ENCODE peak calls at places on chromosomes 13 and 19, in seven cellular contexts. N, R, J, M, L, E and U are unnamed samples.

GRCh38 chr13:76871332-76871945 is 14.8 kb downstream of the KCTD12 start:
- DNase-seq in N (no peak), R (no peak), J (no peak), M (no peak), L (no peak), E (no peak), U (no peak)

GRCh38 chr19:35211545-35212230 is 16.9 kb downstream of the FAM187B start:
- DNase-seq in N (no peak), R (peak; percentile 70), J (no peak), M (peak; percentile 58), L (peak; percentile 33), E (peak; percentile 53), U (peak; percentile 34)

GRCh38 chr13:26021956-26022355 is 29.9 kb downstream of the SHISA2 start:
- DNase-seq in N (no peak), R (no peak), J (no peak), M (no peak), L (no peak), E (no peak), U (no peak)

GRCh38 chr13:23666576-23666975 is 96.4 kb downstream of the TNFRSF19 start:
- DNase-seq in N (no peak), R (no peak), J (no peak), M (no peak), L (no peak), E (no peak), U (no peak)

GRCh38 chr13:100203696-100204367 is 114.9 kb downstream of the PCCA start:
- DNase-seq in N (no peak), R (no peak), J (no peak), M (no peak), L (no peak), E (no peak), U (peak; percentile 18)

GRCh38 chr13:110329798-110330461 is 22.8 kb downstream of the COL4A2 start:
- DNase-seq in N (peak; percentile 39), R (no peak), J (no peak), M (no peak), L (no peak), E (no peak), U (no peak)

GRCh38 chr13:25756916-25757315 is 294.9 kb downstream of the SHISA2 start:
- DNase-seq in N (peak; percentile 45), R (no peak), J (no peak), M (no peak), L (no peak), E (no peak), U (no peak)

GRCh38 chr13:114110091-114110829 is 22.2 kb downstream of the RASA3 start:
- DNase-seq in N (peak; percentile 68), R (peak; percentile 78), J (no peak), M (no peak), L (no peak), E (no peak), U (no peak)

GRCh38 chr19:48954595-48955307 is at the start of gene BAX:
- DNase-seq in N (peak; percentile 99), R (peak; percentile 98), J (peak; percentile 99), M (peak; percentile 97), L (peak; percentile 97), E (peak; percentile 98), U (peak; percentile 98)

GRCh38 chr19:6734096-6734696 is 3.2 kb downstream of the GPR108 start:
- DNase-seq in N (no peak), R (peak; percentile 42), J (peak; percentile 17), M (no peak), L (no peak), E (no peak), U (no peak)

GRCh38 chr19:45809643-45810159 is 5.4 kb downstream of the RSPH6A start:
- DNase-seq in N (no peak), R (no peak), J (no peak), M (no peak), L (no peak), E (no peak), U (peak; percentile 36)

GRCh38 chr13:76965759-76966421 is 17.6 kb downstream of the ACOD1 start:
- DNase-seq in N (no peak), R (no peak), J (peak; percentile 71), M (peak; percentile 57), L (peak; percentile 55), E (peak; percentile 29), U (no peak)

GRCh38 chr13:46389985-46390384 is 2.9 kb upstream of the RUBCNL start:
- DNase-seq in N (peak; percentile 60), R (peak; percentile 50), J (no peak), M (peak; percentile 29), L (peak; percentile 18), E (peak; percentile 72), U (peak; percentile 36)

GRCh38 chr13:48252176-48252575 is 19.2 kb downstream of the ITM2B start:
- DNase-seq in N (no peak), R (no peak), J (no peak), M (no peak), L (no peak), E (no peak), U (no peak)

GRCh38 chr13:48253849-48254248 is 20.8 kb downstream of the ITM2B start:
- DNase-seq in N (no peak), R (no peak), J (no peak), M (no peak), L (no peak), E (no peak), U (no peak)

GRCh38 chr13:48258002-48258401 is 25.0 kb downstream of the ITM2B start:
- DNase-seq in N (no peak), R (no peak), J (no peak), M (no peak), L (no peak), E (no peak), U (no peak)

GRCh38 chr13:48255954-48256353 is 22.9 kb downstream of the ITM2B start:
- DNase-seq in N (no peak), R (no peak), J (no peak), M (no peak), L (no peak), E (no peak), U (no peak)

DNA sequence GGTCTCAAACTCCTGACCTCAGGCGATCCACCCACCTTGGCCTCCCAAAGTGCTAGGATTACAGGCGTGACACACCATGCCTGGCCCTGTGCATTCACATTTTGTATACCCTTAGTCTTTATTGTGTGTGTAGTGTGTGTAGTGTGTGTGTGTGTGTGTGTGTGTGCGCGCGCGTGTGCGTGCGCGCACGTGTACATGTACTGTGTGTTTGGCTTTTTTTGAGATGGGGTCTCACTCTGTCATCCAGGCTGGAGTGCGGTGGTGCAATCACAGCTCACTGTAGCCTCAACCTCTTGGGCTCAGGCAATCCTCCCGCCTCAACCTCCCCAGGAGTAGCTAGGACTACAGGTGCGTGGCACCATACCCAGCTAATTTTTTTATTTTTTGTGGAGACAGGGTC is 22.1 kb downstream of the ITM2B start:
- DNase-seq in N (no peak), R (no peak), J (no peak), M (no peak), L (no peak), E (no peak), U (no peak)
- H3K36me3 ChIP-seq in N (no peaks in the 10 kb centered on the region), R (peaks cover 68% of the 10 kb centered on the region), J (peaks cover 3% of the 10 kb centered on the region), M (peaks cover 65% of the 10 kb centered on the region), L (peaks cover 64% of the 10 kb centered on the region), E (peaks cover 6% of the 10 kb centered on the region), U (peaks cover 16% of the 10 kb centered on the region)

GRCh38 chr19:18651738-18652137 is 14.9 kb downstream of the KLHL26 start:
- DNase-seq in N (no peak), R (no peak), J (no peak), M (no peak), L (no peak), E (no peak), U (no peak)

GRCh38 chr19:18654469-18654868 is 17.6 kb downstream of the KLHL26 start:
- DNase-seq in N (no peak), R (no peak), J (no peak), M (no peak), L (no peak), E (no peak), U (no peak)

GRCh38 chr19:18655173-18655844 is 18.5 kb downstream of the KLHL26 start:
- DNase-seq in N (no peak), R (no peak), J (no peak), M (no peak), L (no peak), E (no peak), U (no peak)

GRCh38 chr19:18651300-18651699 is 14.5 kb downstream of the KLHL26 start:
- DNase-seq in N (no peak), R (no peak), J (no peak), M (no peak), L (no peak), E (no peak), U (no peak)

GRCh38 chr19:18653853-18654252 is 17.0 kb downstream of the KLHL26 start:
- DNase-seq in N (no peak), R (no peak), J (no peak), M (no peak), L (no peak), E (no peak), U (no peak)
- H3K4me1 ChIP-seq in N (peaks cover 18% of the 10 kb centered on the region), R (peaks cover 32% of the 10 kb centered on the region), J (peaks cover 18% of the 10 kb centered on the region), M (peaks cover 52% of the 10 kb centered on the region), L (peaks cover 63% of the 10 kb centered on the region), E (no peaks in the 10 kb centered on the region), U (no peaks in the 10 kb centered on the region)

DNA sequence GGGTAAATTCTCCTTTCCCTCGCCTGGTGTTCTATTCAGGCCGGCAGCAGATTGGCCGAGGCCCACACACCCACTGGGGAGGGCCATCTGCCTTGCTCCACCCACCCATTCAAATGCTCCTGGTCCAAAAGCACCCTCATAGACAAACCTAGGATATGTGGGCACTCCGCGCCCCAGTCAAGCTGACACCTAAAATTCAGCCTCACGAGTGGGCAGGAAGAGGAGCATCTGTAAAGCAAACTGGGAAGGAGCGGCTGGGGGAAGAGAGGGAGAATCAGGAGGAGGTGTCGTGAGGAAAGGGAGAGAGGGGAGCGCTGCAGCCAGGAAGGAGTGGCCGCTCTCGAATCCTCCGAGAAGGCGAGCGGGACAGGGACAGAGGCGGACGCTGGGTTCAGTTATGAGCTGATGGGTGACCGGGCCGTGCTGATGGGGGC is 136.9 kb downstream of the USP12 start:
- DNase-seq in N (peak; percentile 45), R (no peak), J (no peak), M (no peak), L (no peak), E (no peak), U (no peak)
- H3K4me3 ChIP-seq in N (peak overlapping the region; percentile 47), R (peak overlapping the region; percentile 29), J (no peak overlapping the region), M (peak overlapping the region; percentile 35), L (peak overlapping the region; percentile 48), E (no peak overlapping the region), U (no peak overlapping the region)

GRCh38 chr13:112818040-112818697 is 128.3 kb downstream of the ATP11A start:
- DNase-seq in N (no peak), R (no peak), J (no peak), M (peak; percentile 10), L (no peak), E (no peak), U (no peak)

GRCh38 chr13:112818698-112819045 is 128.8 kb downstream of the ATP11A start:
- DNase-seq in N (no peak), R (no peak), J (no peak), M (peak; percentile 7), L (no peak), E (no peak), U (no peak)

GRCh38 chr13:112819111-112819510 is 129.3 kb downstream of the ATP11A start:
- DNase-seq in N (no peak), R (no peak), J (no peak), M (peak; percentile 10), L (no peak), E (no peak), U (no peak)

GRCh38 chr13:112820318-112820717 is 130.5 kb downstream of the ATP11A start:
- DNase-seq in N (no peak), R (no peak), J (no peak), M (peak; percentile 11), L (no peak), E (no peak), U (no peak)

DNA sequence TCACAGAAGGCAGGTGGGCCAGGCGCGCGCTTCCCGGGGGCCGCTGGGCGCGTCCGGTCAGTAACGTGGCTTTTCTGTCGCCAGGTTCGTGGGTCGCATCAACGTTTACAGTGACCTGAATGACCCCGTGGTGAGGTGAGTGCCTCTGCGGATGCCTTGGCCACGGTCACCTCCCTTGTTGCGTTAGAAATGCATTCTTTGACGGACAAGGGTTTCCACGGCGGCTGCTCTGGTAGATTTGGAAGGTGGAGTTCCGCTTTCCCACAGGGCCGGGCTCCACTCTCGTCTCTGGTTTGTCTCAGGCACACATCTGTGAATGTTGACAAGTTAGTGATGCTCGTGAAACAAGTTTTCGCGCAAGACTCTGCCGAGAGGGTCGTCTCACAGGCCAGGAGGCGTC is 130.0 kb downstream of the ATP11A start:
- DNase-seq in N (no peak), R (no peak), J (no peak), M (peak; percentile 16), L (no peak), E (no peak), U (no peak)
- H3K36me3 ChIP-seq in N (peaks cover 12% of the 10 kb centered on the region), R (peaks cover 98% of the 10 kb centered on the region), J (peaks cover 3% of the 10 kb centered on the region), M (peaks cover 85% of the 10 kb centered on the region), L (peaks cover 77% of the 10 kb centered on the region), E (no peaks in the 10 kb centered on the region), U (peaks cover 2% of the 10 kb centered on the region)